ENCODE peak calls at places on chromosome 5, in ten cellular contexts. B is epithelial cell of esophagus, D is BJ, N is coronary artery, Y is MM.1S, J is PC-3, A is foreskin fibroblast, L is AG10803, K is IMR-90, H is choroid plexus epithelial cell. X is an unnamed sample.

GRCh38 chr5:172403191-172403794 is 51.0 kb downstream of the SH3PXD2B start:
- DNase-seq in J (no peak), L (peak; percentile 60), N (no peak), Y (no peak), B (no peak), H (peak; percentile 55), K (peak; percentile 67), D (no peak), A (peak; percentile 45), X (no peak)

GRCh38 chr5:126540631-126541030 is 54.4 kb downstream of the ALDH7A1 start:
- DNase-seq in J (no peak), B (no peak), A (no peak), D (no peak), Y (no peak), N (no peak), K (no peak), H (no peak), L (no peak), X (no peak)

GRCh38 chr5:15807861-15808260 is 307.9 kb downstream of the FBXL7 start:
- DNase-seq in B (peak; percentile 45), K (peak; percentile 28), D (no peak), A (peak; percentile 74), N (no peak), J (peak; percentile 17), H (peak; percentile 89), L (peak; percentile 84), Y (no peak), X (no peak)

GRCh38 chr5:120405923-120406322 is 58.2 kb upstream of the PRR16 start:
- DNase-seq in K (peak; percentile 88), L (peak; percentile 42), H (peak; percentile 93), J (no peak), D (no peak), A (peak; percentile 88), B (peak; percentile 65), N (no peak), Y (peak; percentile 55), X (no peak)

GRCh38 chr5:154406826-154407225 is 39.0 kb upstream of the SAP30L start:
- DNase-seq in L (no peak), Y (no peak), D (no peak), B (no peak), J (no peak), H (no peak), K (peak; percentile 57), A (no peak), N (no peak), X (no peak)

GRCh38 chr5:141149812-141150211 is at the start of gene PCDHB6:
- DNase-seq in J (no peak), A (peak; percentile 2), L (peak; percentile 18), H (peak; percentile 2), B (peak; percentile 1), Y (peak; percentile 43), D (no peak), N (no peak), K (peak; percentile 3), X (no peak)

GRCh38 chr5:59800375-59800893 is 93.1 kb downstream of the PDE4D start:
- DNase-seq in L (no peak), Y (no peak), B (no peak), H (no peak), A (no peak), N (no peak), D (no peak), J (no peak), K (no peak), X (no peak)

GRCh38 chr5:72383280-72384205 is 63.4 kb downstream of the PTCD2 start:
- DNase-seq in D (no peak), H (peak; percentile 83), B (peak; percentile 68), L (peak; percentile 70), Y (no peak), J (no peak), N (no peak), A (peak; percentile 83), K (peak; percentile 38), X (no peak)

GRCh38 chr5:96924016-96924443 is 11.8 kb upstream of the LNPEP start:
- DNase-seq in K (no peak), D (no peak), N (no peak), Y (no peak), L (no peak), H (peak; percentile 39), J (peak; percentile 70), A (no peak), B (peak; percentile 94), X (peak; percentile 45)

GRCh38 chr5:108655750-108656450 is 91.8 kb upstream of the FER start:
- DNase-seq in B (peak; percentile 84), A (peak; percentile 66), N (no peak), J (peak; percentile 87), H (peak; percentile 83), L (peak; percentile 76), K (peak; percentile 71), D (peak; percentile 22), Y (no peak), X (no peak)

GRCh38 chr5:73687357-73687756 is 61.4 kb downstream of the ARHGEF28 start:
- DNase-seq in N (no peak), D (no peak), Y (no peak), B (no peak), L (no peak), H (no peak), A (no peak), J (no peak), K (no peak), X (peak; percentile 75)

GRCh38 chr5:52734557-52734956 is 53.2 kb upstream of the ITGA1 start:
- DNase-seq in N (no peak), B (no peak), J (no peak), L (no peak), A (no peak), D (no peak), H (no peak), K (no peak), Y (no peak), X (no peak)

GRCh38 chr5:60887096-60887495 is 43.0 kb upstream of the ELOVL7 start:
- DNase-seq in J (no peak), K (no peak), B (no peak), H (no peak), N (no peak), D (no peak), Y (no peak), A (no peak), L (no peak), X (no peak)

GRCh38 chr5:59988396-59988795 is 94.9 kb upstream of the PDE4D start:
- DNase-seq in H (no peak), N (no peak), Y (no peak), L (no peak), K (no peak), D (no peak), B (no peak), A (no peak), J (no peak), X (no peak)

GRCh38 chr5:128427901-128428300 is 110.1 kb downstream of the FBN2 start:
- DNase-seq in K (peak; percentile 24), A (no peak), Y (no peak), N (no peak), J (no peak), H (peak; percentile 72), L (no peak), B (no peak), D (no peak), X (no peak)

GRCh38 chr5:81980598-81981260 is 8.9 kb downstream of the ATG10 start:
- DNase-seq in J (no peak), D (no peak), K (no peak), A (no peak), L (no peak), N (no peak), B (no peak), Y (no peak), H (no peak), X (no peak)

DNA sequence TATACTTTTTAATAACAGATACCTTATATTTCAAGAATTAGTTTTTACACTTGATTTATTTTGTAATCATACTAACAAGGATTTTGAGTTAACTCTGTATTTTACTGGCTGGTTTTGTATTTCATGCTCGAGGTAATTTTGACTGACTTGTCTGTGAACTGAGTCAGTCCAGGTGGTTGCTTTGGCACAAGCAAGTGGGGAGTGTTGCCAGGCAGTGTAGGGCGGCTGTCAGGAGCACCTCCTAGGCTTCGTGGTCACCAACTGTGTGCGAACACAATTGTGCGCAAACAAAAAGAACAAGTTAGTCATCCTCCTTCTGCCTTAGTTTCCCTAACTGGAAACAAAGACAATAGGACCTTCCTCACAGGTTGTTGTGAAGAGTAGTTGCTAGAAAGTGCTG is 286.3 kb downstream of the ADGRV1 start:
- DNase-seq in K (no peak), Y (no peak), D (no peak), B (peak; percentile 46), A (no peak), N (no peak), L (no peak), J (no peak), H (no peak), X (no peak)
- TF ChIP-seq CTCF in K (no peak), Y (no peak), D (no peak), B (no peak), A (no peak), N (no peak), L (no peak), J (no peak), H (no peak), X (no peak)

DNA sequence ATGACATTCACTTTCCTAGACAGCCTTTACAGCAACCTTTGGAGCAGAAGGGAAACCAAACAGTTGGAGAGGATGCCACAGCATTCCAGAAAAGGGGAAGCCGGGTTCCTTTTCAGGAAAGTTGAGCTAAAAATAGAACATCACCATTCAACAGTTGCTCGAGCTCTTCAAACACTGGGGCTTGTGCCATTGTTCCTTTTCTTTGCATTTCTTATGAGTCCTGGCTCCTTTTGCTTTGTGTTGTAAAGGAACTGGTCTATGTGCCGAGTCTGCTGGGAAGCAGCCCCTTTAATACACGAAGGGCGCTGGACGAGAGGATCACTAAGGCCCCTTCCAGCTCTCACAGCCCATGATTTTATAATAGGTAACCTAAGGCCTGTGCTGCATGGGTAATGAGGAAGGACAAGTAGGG is 23.3 kb downstream of the IQGAP2 start:
- DNase-seq in N (no peak), J (no peak), K (no peak), A (no peak), L (no peak), D (no peak), Y (no peak), H (no peak), B (no peak), X (no peak)
- H3K4me3 ChIP-seq in N (no peak overlapping the region), J (no peak overlapping the region), K (no peak overlapping the region), A (no peak overlapping the region), L (no peak overlapping the region), D (no peak overlapping the region), Y (no peak overlapping the region), H (no peak overlapping the region), B (no peak overlapping the region), X (no peak overlapping the region)

GRCh38 chr5:170571331-170571731 is 67.5 kb downstream of the KCNIP1 start:
- DNase-seq in J (peak; percentile 29), Y (no peak), H (peak; percentile 68), N (no peak), K (peak; percentile 52), D (no peak), L (peak; percentile 72), A (no peak), B (no peak), X (no peak)
- TF ChIP-seq CTCF in J (no peak), Y (no peak), H (peak; percentile 21), N (no peak), K (no peak), D (no peak), L (peak; percentile 19), A (no peak), B (no peak), X (no peak)

DNA sequence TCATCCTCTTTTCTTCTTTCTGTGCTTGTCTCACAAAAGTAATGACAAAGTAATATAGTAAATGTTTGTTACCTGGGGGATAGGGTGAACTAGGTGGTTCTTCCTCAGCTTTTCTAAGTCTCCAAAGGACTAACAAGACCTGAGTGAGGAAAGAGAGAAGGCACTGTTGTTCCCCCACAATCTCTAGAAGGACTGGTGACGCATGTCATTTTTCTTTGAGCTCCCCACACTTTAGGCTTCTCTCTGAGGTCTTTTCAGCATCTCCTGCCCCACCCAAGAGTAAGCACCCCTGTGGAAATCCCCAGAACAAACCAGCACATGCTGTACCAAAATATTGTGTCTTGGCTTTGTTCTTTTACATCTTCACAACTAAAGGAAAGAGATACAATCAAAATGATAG is 2.4 kb upstream of the IL7R start:
- DNase-seq in A (no peak), K (no peak), H (no peak), Y (no peak), D (no peak), J (no peak), N (no peak), L (no peak), B (no peak), X (peak; percentile 51)
- H3K4me3 ChIP-seq in A (no peak overlapping the region), K (no peak overlapping the region), H (no peak overlapping the region), Y (no peak overlapping the region), D (no peak overlapping the region), J (no peak overlapping the region), N (no peak overlapping the region), L (no peak overlapping the region), B (no peak overlapping the region), X (no peak overlapping the region)